ENCODE peak calls at places on chromosomes 6 and 20, in seven cellular contexts. One of them, this sample, is unnamed.
A peak's percentile ranks its signal among the peaks of the same experiment; 100 is the strongest.

GRCh38 chr20:23362392-23363256 is 642 bp downstream of the GZF1 start:
- DNase-seq in GM12865: peak; percentile 57
- DNase-seq in Peyer's patch: no peak
- DNase-seq in naive thymus-derived CD4-positive, alpha-beta T cell: peak; percentile 24
- DNase-seq in fibroblast of lung: peak; percentile 34
- DNase-seq in CD8-positive, alpha-beta T cell: no peak
- DNase-seq in PC-9: no peak
- DNase-seq in this sample: no peak

GRCh38 chr20:43667341-43668132 is 623 bp downstream of the MYBL2 start:
- DNase-seq in CD8-positive, alpha-beta T cell: no peak
- DNase-seq in GM12865: peak; percentile 54
- DNase-seq in naive thymus-derived CD4-positive, alpha-beta T cell: no peak
- DNase-seq in fibroblast of lung: peak; percentile 13
- DNase-seq in Peyer's patch: peak; percentile 60
- DNase-seq in PC-9: no peak
- DNase-seq in this sample: no peak

GRCh38 chr20:24389686-24390085 is 79.7 kb upstream of the SYNDIG1 start:
- DNase-seq in CD8-positive, alpha-beta T cell: peak; percentile 70
- DNase-seq in fibroblast of lung: no peak
- DNase-seq in PC-9: no peak
- DNase-seq in Peyer's patch: no peak
- DNase-seq in naive thymus-derived CD4-positive, alpha-beta T cell: peak; percentile 17
- DNase-seq in GM12865: no peak
- DNase-seq in this sample: peak; percentile 98

GRCh38 chr20:42795399-42795798 is 394.3 kb downstream of the PTPRT start:
- DNase-seq in Peyer's patch: no peak
- DNase-seq in CD8-positive, alpha-beta T cell: no peak
- DNase-seq in fibroblast of lung: no peak
- DNase-seq in naive thymus-derived CD4-positive, alpha-beta T cell: no peak
- DNase-seq in PC-9: no peak
- DNase-seq in GM12865: no peak
- DNase-seq in this sample: no peak

GRCh38 chr6:3732345-3733141 is 19.0 kb downstream of the PXDC1 start:
- DNase-seq in Peyer's patch: peak; percentile 87
- DNase-seq in naive thymus-derived CD4-positive, alpha-beta T cell: peak; percentile 58
- DNase-seq in GM12865: peak; percentile 67
- DNase-seq in fibroblast of lung: peak; percentile 97
- DNase-seq in CD8-positive, alpha-beta T cell: peak; percentile 58
- DNase-seq in PC-9: peak; percentile 55
- DNase-seq in this sample: peak; percentile 44

GRCh38 chr6:137776786-137777185 is 90.3 kb upstream of the TNFAIP3 start:
- DNase-seq in PC-9: no peak
- DNase-seq in fibroblast of lung: no peak
- DNase-seq in CD8-positive, alpha-beta T cell: no peak
- DNase-seq in naive thymus-derived CD4-positive, alpha-beta T cell: no peak
- DNase-seq in Peyer's patch: no peak
- DNase-seq in GM12865: no peak
- DNase-seq in this sample: no peak

GRCh38 chr6:16651871-16652270 is 109.4 kb downstream of the ATXN1 start:
- DNase-seq in Peyer's patch: no peak
- DNase-seq in GM12865: peak; percentile 44
- DNase-seq in fibroblast of lung: no peak
- DNase-seq in PC-9: no peak
- DNase-seq in naive thymus-derived CD4-positive, alpha-beta T cell: no peak
- DNase-seq in CD8-positive, alpha-beta T cell: no peak
- DNase-seq in this sample: peak; percentile 74

GRCh38 chr6:33690766-33691165 is 20.7 kb downstream of the UQCC2 start:
- DNase-seq in fibroblast of lung: no peak
- DNase-seq in PC-9: no peak
- DNase-seq in Peyer's patch: no peak
- DNase-seq in CD8-positive, alpha-beta T cell: no peak
- DNase-seq in GM12865: no peak
- DNase-seq in naive thymus-derived CD4-positive, alpha-beta T cell: no peak
- DNase-seq in this sample: no peak

DNA sequence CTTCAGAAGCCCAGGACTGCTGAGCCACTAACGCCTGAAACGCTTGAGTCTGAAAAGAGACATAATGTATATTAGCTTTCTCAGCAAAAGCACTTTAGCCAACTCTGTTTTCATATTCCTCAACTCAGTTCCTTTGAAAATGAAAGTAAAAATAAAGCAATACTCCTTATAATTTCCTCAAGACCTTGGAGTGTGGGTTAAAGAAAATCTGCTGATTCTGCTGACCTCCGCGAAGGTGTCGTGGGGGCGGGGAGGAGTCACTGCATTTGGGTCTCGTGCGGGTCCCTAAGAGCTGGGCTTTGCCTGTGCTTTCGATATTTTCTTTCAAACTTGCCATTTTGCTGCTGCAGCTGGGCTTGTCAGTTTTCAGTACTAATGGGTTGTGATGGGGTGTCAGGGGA is 142.2 kb upstream of the ARID1B start:
- DNase-seq in naive thymus-derived CD4-positive, alpha-beta T cell: no peak
- DNase-seq in GM12865: peak; percentile 54
- DNase-seq in PC-9: no peak
- DNase-seq in CD8-positive, alpha-beta T cell: no peak
- DNase-seq in fibroblast of lung: no peak
- DNase-seq in Peyer's patch: no peak
- DNase-seq in this sample: no peak
- H3K4me3 ChIP-seq in naive thymus-derived CD4-positive, alpha-beta T cell: no peak overlapping the region
- H3K4me3 ChIP-seq in GM12865: peak overlapping the region; percentile 51
- H3K4me3 ChIP-seq in PC-9: no peak overlapping the region
- H3K4me3 ChIP-seq in CD8-positive, alpha-beta T cell: no peak overlapping the region
- H3K4me3 ChIP-seq in fibroblast of lung: peak overlapping the region; percentile 48
- H3K4me3 ChIP-seq in Peyer's patch: peak overlapping the region; percentile 39
- H3K4me3 ChIP-seq in this sample: no peak overlapping the region

GRCh38 chr6:150038202-150038830 is 13.0 kb upstream of the RAET1L start:
- DNase-seq in GM12865: no peak
- DNase-seq in fibroblast of lung: no peak
- DNase-seq in PC-9: no peak
- DNase-seq in Peyer's patch: no peak
- DNase-seq in naive thymus-derived CD4-positive, alpha-beta T cell: no peak
- DNase-seq in CD8-positive, alpha-beta T cell: no peak
- DNase-seq in this sample: no peak
- H3K4me3 ChIP-seq in GM12865: no peak overlapping the region
- H3K4me3 ChIP-seq in fibroblast of lung: no peak overlapping the region
- H3K4me3 ChIP-seq in PC-9: no peak overlapping the region
- H3K4me3 ChIP-seq in Peyer's patch: no peak overlapping the region
- H3K4me3 ChIP-seq in naive thymus-derived CD4-positive, alpha-beta T cell: no peak overlapping the region
- H3K4me3 ChIP-seq in CD8-positive, alpha-beta T cell: peak overlapping the region; percentile 30
- H3K4me3 ChIP-seq in this sample: no peak overlapping the region

GRCh38 chr20:62922451-62922921 is 3.8 kb downstream of the DIDO1 start:
- DNase-seq in naive thymus-derived CD4-positive, alpha-beta T cell: no peak
- DNase-seq in fibroblast of lung: no peak
- DNase-seq in CD8-positive, alpha-beta T cell: peak; percentile 56
- DNase-seq in Peyer's patch: peak; percentile 54
- DNase-seq in PC-9: no peak
- DNase-seq in GM12865: peak; percentile 64
- DNase-seq in this sample: peak; percentile 83
- H3K4me3 ChIP-seq in naive thymus-derived CD4-positive, alpha-beta T cell: peak overlapping the region; percentile 43
- H3K4me3 ChIP-seq in fibroblast of lung: no peak overlapping the region
- H3K4me3 ChIP-seq in CD8-positive, alpha-beta T cell: peak overlapping the region; percentile 25
- H3K4me3 ChIP-seq in Peyer's patch: peak overlapping the region; percentile 97
- H3K4me3 ChIP-seq in PC-9: no peak overlapping the region
- H3K4me3 ChIP-seq in GM12865: peak overlapping the region; percentile 8
- H3K4me3 ChIP-seq in this sample: peak overlapping the region; percentile 33

DNA sequence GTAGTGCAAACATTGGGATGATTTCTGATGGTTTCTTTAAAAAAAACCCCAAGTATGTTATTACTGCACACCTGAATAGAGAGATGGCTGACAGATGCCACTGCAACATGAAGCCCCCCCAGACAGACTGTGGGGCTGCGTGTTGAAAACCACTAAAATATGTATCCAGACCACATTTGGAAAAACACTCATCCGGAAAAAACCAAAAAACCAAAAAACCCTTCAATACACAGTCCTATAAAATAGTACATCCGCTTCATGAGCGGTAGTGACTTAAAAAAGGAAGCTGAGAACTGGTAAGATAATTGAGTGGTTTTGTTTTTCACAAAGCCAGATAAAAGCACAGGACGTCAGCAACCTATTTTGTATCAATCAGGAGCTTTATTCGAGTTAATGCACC is 47.1 kb upstream of the EDN3 start:
- DNase-seq in naive thymus-derived CD4-positive, alpha-beta T cell: no peak
- DNase-seq in fibroblast of lung: no peak
- DNase-seq in CD8-positive, alpha-beta T cell: peak; percentile 77
- DNase-seq in Peyer's patch: no peak
- DNase-seq in GM12865: no peak
- DNase-seq in PC-9: no peak
- DNase-seq in this sample: peak; percentile 94
- H3K4me3 ChIP-seq in naive thymus-derived CD4-positive, alpha-beta T cell: peak overlapping the region; percentile 27
- H3K4me3 ChIP-seq in fibroblast of lung: no peak overlapping the region
- H3K4me3 ChIP-seq in CD8-positive, alpha-beta T cell: no peak overlapping the region
- H3K4me3 ChIP-seq in Peyer's patch: no peak overlapping the region
- H3K4me3 ChIP-seq in GM12865: no peak overlapping the region
- H3K4me3 ChIP-seq in PC-9: no peak overlapping the region
- H3K4me3 ChIP-seq in this sample: no peak overlapping the region

GRCh38 chr20:36544134-36545018 is 3.1 kb downstream of the MYL9 start:
- DNase-seq in PC-9: no peak
- DNase-seq in fibroblast of lung: peak; percentile 81
- DNase-seq in Peyer's patch: no peak
- DNase-seq in CD8-positive, alpha-beta T cell: no peak
- DNase-seq in GM12865: no peak
- DNase-seq in naive thymus-derived CD4-positive, alpha-beta T cell: no peak
- DNase-seq in this sample: no peak
- H3K4me3 ChIP-seq in PC-9: no peak overlapping the region
- H3K4me3 ChIP-seq in fibroblast of lung: peak overlapping the region; percentile 98
- H3K4me3 ChIP-seq in Peyer's patch: peak overlapping the region; percentile 60
- H3K4me3 ChIP-seq in CD8-positive, alpha-beta T cell: no peak overlapping the region
- H3K4me3 ChIP-seq in GM12865: no peak overlapping the region
- H3K4me3 ChIP-seq in naive thymus-derived CD4-positive, alpha-beta T cell: no peak overlapping the region
- H3K4me3 ChIP-seq in this sample: no peak overlapping the region

DNA sequence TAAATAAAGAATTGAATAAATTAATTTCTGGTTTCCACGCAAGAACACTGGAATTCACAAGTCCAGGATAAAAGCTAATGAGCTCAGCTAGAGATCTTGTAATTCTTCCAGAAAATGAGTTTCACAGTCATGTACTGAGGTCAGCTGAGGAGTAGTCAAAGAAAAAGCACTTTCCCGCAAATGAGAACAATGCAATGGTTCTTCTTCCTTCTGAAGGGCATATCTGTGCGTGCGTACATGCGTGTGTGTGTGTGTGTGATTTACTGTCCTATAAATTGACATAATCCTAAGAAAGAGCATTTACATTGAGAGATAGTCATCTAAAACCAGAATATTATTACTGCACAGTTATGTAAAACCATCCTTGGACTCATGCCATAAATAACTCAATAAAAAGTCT is 968.9 kb upstream of the EYS start:
- DNase-seq in Peyer's patch: no peak
- DNase-seq in naive thymus-derived CD4-positive, alpha-beta T cell: no peak
- DNase-seq in fibroblast of lung: no peak
- DNase-seq in CD8-positive, alpha-beta T cell: no peak
- DNase-seq in GM12865: no peak
- DNase-seq in PC-9: no peak
- DNase-seq in this sample: no peak
- H3K4me3 ChIP-seq in Peyer's patch: no peak overlapping the region
- H3K4me3 ChIP-seq in naive thymus-derived CD4-positive, alpha-beta T cell: no peak overlapping the region
- H3K4me3 ChIP-seq in fibroblast of lung: no peak overlapping the region
- H3K4me3 ChIP-seq in CD8-positive, alpha-beta T cell: no peak overlapping the region
- H3K4me3 ChIP-seq in GM12865: no peak overlapping the region
- H3K4me3 ChIP-seq in PC-9: no peak overlapping the region
- H3K4me3 ChIP-seq in this sample: no peak overlapping the region

GRCh38 chr20:11807070-11807741 is 110.5 kb upstream of the BTBD3 start:
- DNase-seq in GM12865: no peak
- DNase-seq in naive thymus-derived CD4-positive, alpha-beta T cell: no peak
- DNase-seq in Peyer's patch: no peak
- DNase-seq in CD8-positive, alpha-beta T cell: no peak
- DNase-seq in PC-9: peak; percentile 64
- DNase-seq in fibroblast of lung: peak; percentile 94
- DNase-seq in this sample: no peak
- H3K4me3 ChIP-seq in GM12865: no peak overlapping the region
- H3K4me3 ChIP-seq in naive thymus-derived CD4-positive, alpha-beta T cell: no peak overlapping the region
- H3K4me3 ChIP-seq in Peyer's patch: no peak overlapping the region
- H3K4me3 ChIP-seq in CD8-positive, alpha-beta T cell: no peak overlapping the region
- H3K4me3 ChIP-seq in PC-9: no peak overlapping the region
- H3K4me3 ChIP-seq in fibroblast of lung: no peak overlapping the region
- H3K4me3 ChIP-seq in this sample: no peak overlapping the region

This sample was measured in Jurkat, Clone E6-1.